ENCODE peak calls at places on chromosomes 6 and 20, in eight cellular contexts. P, I, N, F, H, U, Y and Z are unnamed samples.
A peak's percentile ranks its signal among the peaks of the same experiment; 100 is the strongest.

GRCh38 chr20:46347831-46348230 is 39.5 kb upstream of the CDH22 start:
- DNase-seq in U (no peak), F (no peak), I (no peak), N (no peak), H (no peak), P (no peak), Y (no peak), Z (no peak)

GRCh38 chr6:148464319-148465010 is 121.8 kb downstream of the SASH1 start:
- DNase-seq in N (peak; percentile 57), P (peak; percentile 64), Y (peak; percentile 59), F (peak; percentile 59), I (peak; percentile 74), U (peak; percentile 69), H (peak; percentile 42), Z (peak; percentile 67)

GRCh38 chr6:69220293-69220847 is 576.4 kb downstream of the LMBRD1 start:
- DNase-seq in P (no peak), N (no peak), I (no peak), F (no peak), Y (no peak), H (no peak), U (no peak), Z (no peak)

GRCh38 chr6:3372912-3373554 is 83.8 kb downstream of the SLC22A23 start:
- DNase-seq in Y (no peak), F (no peak), U (no peak), H (no peak), I (no peak), P (no peak), N (no peak), Z (no peak)

GRCh38 chr20:51833326-51833725 is 31.0 kb upstream of the SALL4 start:
- DNase-seq in N (no peak), U (no peak), F (no peak), Y (no peak), I (no peak), H (no peak), P (no peak), Z (no peak)

GRCh38 chr20:57131077-57131476 is 135.4 kb downstream of the BMP7 start:
- DNase-seq in I (no peak), Y (no peak), N (no peak), F (no peak), P (no peak), H (no peak), U (no peak), Z (no peak)

GRCh38 chr6:118786696-118787453 is 107.1 kb upstream of the ASF1A start:
- DNase-seq in U (no peak), H (no peak), F (no peak), N (no peak), P (no peak), Y (no peak), I (no peak), Z (no peak)

GRCh38 chr6:1722801-1723200 is 113.1 kb downstream of the FOXC1 start:
- DNase-seq in I (no peak), U (no peak), F (no peak), Y (no peak), P (no peak), H (no peak), N (no peak), Z (no peak)

GRCh38 chr6:43698584-43699349 is 11.2 kb upstream of the MRPS18A start:
- DNase-seq in P (no peak), H (no peak), Y (no peak), U (no peak), I (peak; percentile 38), N (no peak), F (no peak), Z (no peak)

GRCh38 chr6:89640804-89641203 is 2.3 kb upstream of the LYRM2 start:
- DNase-seq in Y (peak; percentile 17), H (peak; percentile 78), P (no peak), N (no peak), I (no peak), F (peak; percentile 14), U (no peak), Z (no peak)

GRCh38 chr6:138987643-138988468 is at the start of gene REPS1:
- DNase-seq in I (peak; percentile 98), H (peak; percentile 84), U (peak; percentile 94), Y (peak; percentile 90), F (peak; percentile 45), P (peak; percentile 96), N (peak; percentile 94), Z (peak; percentile 97)

GRCh38 chr6:147046131-147046530 is 158.1 kb upstream of the STXBP5 start:
- DNase-seq in F (no peak), H (no peak), U (no peak), P (no peak), Y (no peak), N (peak; percentile 48), I (no peak), Z (no peak)

GRCh38 chr6:153167026-153167891 is 36.2 kb upstream of the RGS17 start:
- DNase-seq in I (no peak), Y (peak; percentile 70), N (no peak), U (no peak), F (peak; percentile 51), P (no peak), H (peak; percentile 87), Z (no peak)

GRCh38 chr20:13492001-13492480 is 146.7 kb downstream of the TASP1 start:
- DNase-seq in I (no peak), F (peak; percentile 86), N (no peak), P (no peak), Y (peak; percentile 55), H (peak; percentile 80), U (no peak), Z (no peak)

GRCh38 chr6:37049990-37050853 is 44.8 kb downstream of the FGD2 start:
- DNase-seq in N (no peak), U (peak; percentile 92), H (no peak), Y (no peak), I (no peak), F (no peak), P (peak; percentile 82), Z (peak; percentile 76)

GRCh38 chr6:97047473-97048201 is 123.1 kb downstream of the KLHL32 start:
- DNase-seq in I (no peak), H (no peak), N (no peak), P (no peak), U (no peak), Y (no peak), F (no peak), Z (no peak)

GRCh38 chr6:55980627-55981211 is 105.3 kb upstream of the BMP5 start:
- DNase-seq in N (peak; percentile 50), H (peak; percentile 8), Y (peak; percentile 20), F (peak; percentile 8), P (peak; percentile 18), U (peak; percentile 3), I (no peak), Z (peak; percentile 22)

GRCh38 chr6:170295519-170296422 is 4.9 kb upstream of the DLL1 start:
- DNase-seq in N (no peak), H (peak; percentile 59), P (peak; percentile 64), Y (no peak), I (peak; percentile 78), F (no peak), U (peak; percentile 71), Z (peak; percentile 81)

GRCh38 chr6:135053433-135053832 is 1.2 kb downstream of the HBS1L start:
- DNase-seq in I (no peak), N (no peak), U (no peak), H (no peak), F (no peak), Y (no peak), P (no peak), Z (no peak)

DNA sequence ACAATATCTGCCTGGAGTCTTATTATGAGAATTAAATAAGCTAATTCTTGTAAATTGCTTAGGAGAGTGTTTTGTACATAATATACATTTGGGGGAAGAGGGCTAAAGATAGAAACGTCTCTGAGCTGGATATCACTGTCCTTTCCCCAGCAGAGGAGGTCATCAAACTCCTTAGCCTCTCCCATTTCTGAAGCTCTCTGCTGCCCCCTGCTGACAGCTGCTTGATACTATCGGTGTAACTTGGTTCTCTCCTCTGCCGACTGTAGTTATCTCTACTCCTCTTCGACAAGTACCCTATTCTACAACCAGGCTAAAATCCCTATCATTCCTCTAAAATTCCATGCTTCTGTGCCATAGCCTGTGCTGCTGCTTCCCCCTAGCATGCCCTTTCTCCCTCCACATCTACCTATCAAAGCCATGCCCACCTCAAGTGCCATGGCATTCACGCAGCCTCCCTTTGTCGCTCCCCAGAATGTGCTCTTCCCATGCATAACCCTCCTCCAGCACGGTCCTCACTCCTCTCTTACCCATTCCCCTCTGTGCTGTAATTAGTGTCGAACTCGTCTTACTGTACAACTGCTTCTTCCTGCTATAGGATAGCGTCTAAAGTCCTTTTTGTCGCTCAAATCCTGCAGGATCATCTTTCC is 101.2 kb downstream of the EPM2A start:
- DNase-seq in N (peak; percentile 92), U (peak; percentile 85), Y (peak; percentile 69), P (peak; percentile 70), F (peak; percentile 46), I (peak; percentile 96), H (peak; percentile 45), Z (peak; percentile 77)
- TF ChIP-seq CTCF in N (peak; percentile 96), U (peak; percentile 92), Y (peak; percentile 85), P (peak; percentile 82), F (peak; percentile 92), I (peak; percentile 88), H (peak; percentile 86), Z (peak; percentile 61)

DNA sequence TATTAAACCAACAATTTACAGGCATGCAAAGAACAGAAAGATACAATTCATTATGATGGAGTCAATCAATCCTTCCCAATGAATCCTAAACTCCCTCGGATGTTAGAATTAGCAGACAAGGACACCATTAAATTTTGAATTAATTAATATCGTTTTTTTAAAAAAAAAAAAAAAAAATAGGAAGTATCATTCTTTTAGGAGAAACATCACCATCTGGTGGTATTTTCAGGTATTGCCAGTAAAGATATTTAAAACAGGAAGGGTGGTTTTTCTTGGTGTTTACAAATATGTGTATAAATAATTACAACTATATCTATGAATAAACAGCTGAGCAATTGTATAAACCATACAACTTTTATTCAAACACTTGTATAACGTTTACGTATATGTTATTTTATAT is 564.4 kb downstream of the HAO1 start:
- DNase-seq in Y (peak; percentile 21), U (no peak), N (no peak), H (no peak), F (no peak), I (no peak), P (peak; percentile 3), Z (no peak)
- TF ChIP-seq CTCF in Y (peak; percentile 77), U (peak; percentile 64), N (peak; percentile 37), H (peak; percentile 53), F (peak; percentile 19), I (peak; percentile 81), P (peak; percentile 23), Z (no peak)

DNA sequence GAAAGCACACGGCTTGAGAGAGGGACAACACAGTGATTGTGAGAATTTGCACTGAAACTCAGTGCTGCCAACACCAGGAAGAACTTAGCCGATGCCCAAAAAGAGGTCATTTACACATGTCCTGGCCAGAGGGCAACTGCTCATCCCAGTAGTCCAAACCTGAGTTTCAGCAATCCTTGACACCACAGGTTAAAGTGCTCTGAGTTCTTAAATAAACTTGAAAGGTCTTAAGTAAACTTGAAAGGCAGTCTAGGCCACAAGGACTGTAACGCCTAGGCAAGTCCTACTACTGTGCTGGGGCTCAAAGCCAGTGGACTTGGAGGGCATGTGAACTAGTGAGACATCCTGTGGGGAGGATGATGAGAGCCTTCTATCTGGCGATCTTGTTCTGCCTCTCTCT is 14.1 kb downstream of the SNX14 start:
- DNase-seq in F (no peak), H (no peak), Y (no peak), I (no peak), P (no peak), U (no peak), N (no peak), Z (no peak)
- TF ChIP-seq CTCF in F (no peak), H (no peak), Y (no peak), I (no peak), P (no peak), U (no peak), N (no peak), Z (no peak)

DNA sequence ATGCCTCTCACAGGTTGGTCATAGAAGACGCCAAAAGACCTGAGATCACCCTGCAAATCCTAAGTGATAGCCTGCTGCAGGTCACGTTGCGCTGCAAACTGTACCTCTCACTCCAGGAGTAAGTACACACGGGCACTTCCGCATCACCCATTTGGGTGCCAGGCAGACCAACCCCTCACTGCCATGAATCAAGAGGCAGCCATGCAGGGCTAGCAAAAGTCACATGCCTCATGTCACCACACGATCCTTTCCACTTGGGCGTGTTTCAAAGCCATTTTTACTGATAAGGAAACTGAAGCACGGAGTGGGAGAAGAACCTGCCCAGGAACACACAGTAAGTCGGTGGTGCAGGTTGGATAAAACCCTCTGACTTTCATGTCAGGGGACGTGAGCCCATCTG is 37.0 kb downstream of the BPIFB1 start:
- DNase-seq in U (no peak), I (no peak), N (no peak), Y (no peak), F (no peak), H (no peak), P (no peak), Z (no peak)
- TF ChIP-seq CTCF in U (no peak), I (no peak), N (no peak), Y (no peak), F (no peak), H (no peak), P (no peak), Z (no peak)